ENCODE peak calls at places on chromosomes 16 and 17, in six cellular contexts. One of them, this sample, is unnamed.

GRCh38 chr16:81523387-81524115 is 78.9 kb downstream of the CMIP start:
- DNase-seq in body of pancreas: peak; percentile 58
- DNase-seq in esophagus squamous epithelium: no peak
- DNase-seq in IMR-90: peak; percentile 87
- DNase-seq in endothelial cell of umbilical vein: no peak
- DNase-seq in NB4: no peak
- DNase-seq in this sample: peak; percentile 85

GRCh38 chr16:69419956-69420355 is 4.5 kb upstream of the CYB5B start:
- DNase-seq in body of pancreas: no peak
- DNase-seq in IMR-90: no peak
- DNase-seq in esophagus squamous epithelium: no peak
- DNase-seq in NB4: no peak
- DNase-seq in endothelial cell of umbilical vein: no peak
- DNase-seq in this sample: no peak

GRCh38 chr17:42797067-42798007 is 1.2 kb downstream of the COA3 start:
- DNase-seq in body of pancreas: peak; percentile 74
- DNase-seq in NB4: no peak
- DNase-seq in IMR-90: no peak
- DNase-seq in endothelial cell of umbilical vein: no peak
- DNase-seq in esophagus squamous epithelium: no peak
- DNase-seq in this sample: no peak

GRCh38 chr17:71032746-71033273 is 863.5 kb downstream of the KCNJ2 start:
- DNase-seq in NB4: no peak
- DNase-seq in IMR-90: no peak
- DNase-seq in endothelial cell of umbilical vein: no peak
- DNase-seq in body of pancreas: no peak
- DNase-seq in esophagus squamous epithelium: no peak
- DNase-seq in this sample: no peak

GRCh38 chr17:59378621-59379194 is 47.3 kb downstream of the YPEL2 start:
- DNase-seq in body of pancreas: no peak
- DNase-seq in endothelial cell of umbilical vein: peak; percentile 93
- DNase-seq in IMR-90: peak; percentile 82
- DNase-seq in esophagus squamous epithelium: no peak
- DNase-seq in NB4: no peak
- DNase-seq in this sample: peak; percentile 55

GRCh38 chr17:73690581-73691135 is 46.4 kb upstream of the SDK2 start:
- DNase-seq in body of pancreas: no peak
- DNase-seq in endothelial cell of umbilical vein: no peak
- DNase-seq in esophagus squamous epithelium: no peak
- DNase-seq in IMR-90: no peak
- DNase-seq in NB4: no peak
- DNase-seq in this sample: no peak

GRCh38 chr17:6366144-6366755 is 68.7 kb downstream of the AIPL1 start:
- DNase-seq in endothelial cell of umbilical vein: no peak
- DNase-seq in IMR-90: peak; percentile 24
- DNase-seq in esophagus squamous epithelium: no peak
- DNase-seq in body of pancreas: peak; percentile 24
- DNase-seq in NB4: peak; percentile 17
- DNase-seq in this sample: peak; percentile 18

GRCh38 chr16:12903325-12904040 is 2.1 kb downstream of the SHISA9 start:
- DNase-seq in IMR-90: no peak
- DNase-seq in endothelial cell of umbilical vein: no peak
- DNase-seq in esophagus squamous epithelium: no peak
- DNase-seq in body of pancreas: no peak
- DNase-seq in NB4: no peak
- DNase-seq in this sample: no peak

GRCh38 chr17:79201536-79202227 is 127.1 kb downstream of the ENGASE start:
- DNase-seq in body of pancreas: no peak
- DNase-seq in esophagus squamous epithelium: no peak
- DNase-seq in endothelial cell of umbilical vein: no peak
- DNase-seq in IMR-90: no peak
- DNase-seq in NB4: no peak
- DNase-seq in this sample: peak; percentile 98

GRCh38 chr17:39872700-39873099 is 4.7 kb downstream of the ZPBP2 start:
- DNase-seq in endothelial cell of umbilical vein: peak; percentile 19
- DNase-seq in IMR-90: peak; percentile 31
- DNase-seq in body of pancreas: no peak
- DNase-seq in esophagus squamous epithelium: no peak
- DNase-seq in NB4: peak; percentile 53
- DNase-seq in this sample: no peak

GRCh38 chr17:50151937-50152547 is 1.6 kb upstream of the PPP1R9B start:
- DNase-seq in esophagus squamous epithelium: peak; percentile 46
- DNase-seq in IMR-90: peak; percentile 87
- DNase-seq in endothelial cell of umbilical vein: peak; percentile 81
- DNase-seq in NB4: peak; percentile 86
- DNase-seq in body of pancreas: peak; percentile 88
- DNase-seq in this sample: peak; percentile 98

GRCh38 chr17:50150354-50151040 is at the start of gene PPP1R9B:
- DNase-seq in IMR-90: no peak
- DNase-seq in endothelial cell of umbilical vein: no peak
- DNase-seq in NB4: no peak
- DNase-seq in esophagus squamous epithelium: no peak
- DNase-seq in body of pancreas: no peak
- DNase-seq in this sample: no peak

GRCh38 chr17:50149425-50150353 is 788 bp downstream of the PPP1R9B start:
- DNase-seq in endothelial cell of umbilical vein: peak; percentile 59
- DNase-seq in body of pancreas: peak; percentile 74
- DNase-seq in esophagus squamous epithelium: no peak
- DNase-seq in IMR-90: peak; percentile 48
- DNase-seq in NB4: peak; percentile 83
- DNase-seq in this sample: no peak

GRCh38 chr17:50152736-50153135 is 2.3 kb upstream of the PPP1R9B start:
- DNase-seq in endothelial cell of umbilical vein: no peak
- DNase-seq in esophagus squamous epithelium: no peak
- DNase-seq in NB4: no peak
- DNase-seq in body of pancreas: no peak
- DNase-seq in IMR-90: no peak
- DNase-seq in this sample: no peak

GRCh38 chr17:50151041-50151936 is 812 bp upstream of the PPP1R9B start:
- DNase-seq in body of pancreas: peak; percentile 90
- DNase-seq in endothelial cell of umbilical vein: peak; percentile 85
- DNase-seq in esophagus squamous epithelium: peak; percentile 57
- DNase-seq in IMR-90: peak; percentile 89
- DNase-seq in NB4: peak; percentile 94
- DNase-seq in this sample: peak; percentile 99
- TF ChIP-seq POLR2A in body of pancreas: peak; percentile 23
- TF ChIP-seq POLR2A in endothelial cell of umbilical vein: no peak
- TF ChIP-seq POLR2A in esophagus squamous epithelium: peak; percentile 56
- TF ChIP-seq POLR2A in IMR-90: peak; percentile 24
- TF ChIP-seq POLR2A in NB4: peak; percentile 46
- TF ChIP-seq POLR2A in this sample: peak; percentile 65

GRCh38 chr17:48045270-48046001 is 2.7 kb upstream of the NFE2L1 start:
- DNase-seq in endothelial cell of umbilical vein: no peak
- DNase-seq in IMR-90: no peak
- DNase-seq in body of pancreas: peak; percentile 72
- DNase-seq in NB4: peak; percentile 28
- DNase-seq in esophagus squamous epithelium: no peak
- DNase-seq in this sample: no peak
- TF ChIP-seq POLR2A in endothelial cell of umbilical vein: no peak
- TF ChIP-seq POLR2A in IMR-90: no peak
- TF ChIP-seq POLR2A in body of pancreas: no peak
- TF ChIP-seq POLR2A in NB4: no peak
- TF ChIP-seq POLR2A in esophagus squamous epithelium: peak; percentile 39
- TF ChIP-seq POLR2A in this sample: no peak

DNA sequence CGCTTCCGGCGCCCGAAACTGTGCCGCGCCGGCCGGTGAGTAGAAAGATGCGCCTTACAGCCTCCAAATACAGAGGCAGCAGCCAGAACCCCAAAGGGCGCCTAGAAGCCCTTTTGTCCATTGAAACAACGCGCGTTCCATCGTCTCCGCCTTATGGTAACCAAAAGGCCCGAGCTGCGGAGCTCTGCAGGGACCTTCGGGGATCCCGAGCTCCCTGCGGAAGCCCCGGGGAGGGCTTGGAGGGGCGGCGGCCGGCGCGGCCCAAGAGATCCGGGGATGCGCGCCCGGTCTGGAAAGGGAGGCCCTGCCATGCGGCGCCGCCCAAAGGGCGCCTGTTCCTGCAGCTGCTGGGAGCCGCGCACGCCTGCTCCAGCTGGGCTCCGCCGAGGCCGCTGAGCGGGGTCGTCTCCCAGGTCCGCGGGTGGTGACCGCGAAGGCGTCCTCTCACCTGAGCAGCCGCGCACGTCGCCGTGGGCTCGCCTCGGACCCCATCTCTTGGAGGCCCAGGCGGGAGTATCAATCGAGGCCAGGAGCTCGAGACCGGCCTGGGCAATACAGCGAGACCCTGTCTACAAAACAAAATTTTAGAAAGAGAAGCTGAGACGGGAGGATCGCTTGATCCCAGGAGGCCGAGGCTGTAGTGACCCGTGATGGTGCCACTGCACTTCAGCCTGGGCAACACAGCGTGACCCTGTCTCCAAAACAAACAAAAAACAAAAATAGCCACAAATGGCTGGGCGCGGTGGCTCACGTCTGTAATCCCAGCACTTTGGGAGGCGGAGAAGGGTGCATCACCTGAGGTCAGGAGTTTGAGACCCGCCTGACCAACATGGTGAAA is 805 bp upstream of the FBXO31 start:
- DNase-seq in IMR-90: no peak
- DNase-seq in esophagus squamous epithelium: no peak
- DNase-seq in NB4: peak; percentile 82
- DNase-seq in body of pancreas: peak; percentile 57
- DNase-seq in endothelial cell of umbilical vein: no peak
- DNase-seq in this sample: peak; percentile 44
- TF ChIP-seq POLR2A in IMR-90: no peak
- TF ChIP-seq POLR2A in esophagus squamous epithelium: no peak
- TF ChIP-seq POLR2A in NB4: no peak
- TF ChIP-seq POLR2A in body of pancreas: peak; percentile 46
- TF ChIP-seq POLR2A in endothelial cell of umbilical vein: no peak
- TF ChIP-seq POLR2A in this sample: peak; percentile 43

DNA sequence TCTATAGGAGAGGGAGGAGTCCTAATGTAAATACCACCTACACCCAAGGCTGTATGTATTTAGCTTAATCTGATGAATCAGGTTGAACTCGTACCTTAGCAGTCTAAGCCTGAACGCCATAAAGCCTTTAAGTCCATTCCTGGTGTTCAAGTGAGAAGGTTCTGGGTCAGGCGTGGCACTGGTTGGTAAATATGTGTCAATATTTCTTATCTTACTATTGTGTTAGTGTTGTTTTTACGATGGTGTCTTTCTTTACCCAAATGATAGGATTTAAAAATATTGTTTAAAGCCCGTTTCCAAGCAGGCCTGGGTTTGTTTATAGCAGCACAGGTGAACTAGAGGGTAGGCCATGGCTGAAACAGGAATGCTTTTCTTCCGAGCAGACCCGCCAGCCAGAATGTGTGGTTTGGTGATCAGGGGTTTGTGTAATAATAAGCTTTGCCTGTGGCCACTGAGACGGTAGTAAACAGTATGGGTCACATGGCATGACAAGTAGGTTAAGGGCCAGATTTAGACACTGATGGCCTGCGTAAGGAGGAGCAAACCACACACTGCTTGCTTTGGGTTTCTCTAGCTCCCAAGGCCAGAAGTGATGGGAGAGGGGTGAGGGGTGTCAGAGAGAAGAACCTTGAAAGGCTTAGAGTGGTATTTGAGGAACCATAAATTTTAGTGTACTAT is 3.3 kb downstream of the TMEM94 start:
- DNase-seq in esophagus squamous epithelium: no peak
- DNase-seq in endothelial cell of umbilical vein: no peak
- DNase-seq in NB4: peak; percentile 59
- DNase-seq in IMR-90: no peak
- DNase-seq in body of pancreas: no peak
- DNase-seq in this sample: no peak
- TF ChIP-seq POLR2A in esophagus squamous epithelium: peak; percentile 16
- TF ChIP-seq POLR2A in endothelial cell of umbilical vein: no peak
- TF ChIP-seq POLR2A in NB4: no peak
- TF ChIP-seq POLR2A in IMR-90: no peak
- TF ChIP-seq POLR2A in body of pancreas: no peak
- TF ChIP-seq POLR2A in this sample: no peak

GRCh38 chr16:10312784-10313724 is 72.8 kb upstream of the ATF7IP2 start:
- DNase-seq in IMR-90: no peak
- DNase-seq in endothelial cell of umbilical vein: no peak
- DNase-seq in NB4: no peak
- DNase-seq in esophagus squamous epithelium: no peak
- DNase-seq in body of pancreas: no peak
- DNase-seq in this sample: no peak

GRCh38 chr16:10309271-10309932 is 76.5 kb upstream of the ATF7IP2 start:
- DNase-seq in NB4: no peak
- DNase-seq in body of pancreas: no peak
- DNase-seq in endothelial cell of umbilical vein: no peak
- DNase-seq in IMR-90: no peak
- DNase-seq in esophagus squamous epithelium: no peak
- DNase-seq in this sample: no peak

GRCh38 chr16:10314317-10314716 is 71.5 kb upstream of the ATF7IP2 start:
- DNase-seq in NB4: no peak
- DNase-seq in esophagus squamous epithelium: no peak
- DNase-seq in endothelial cell of umbilical vein: no peak
- DNase-seq in IMR-90: no peak
- DNase-seq in body of pancreas: no peak
- DNase-seq in this sample: no peak

GRCh38 chr16:10314811-10315210 is 71.0 kb upstream of the ATF7IP2 start:
- DNase-seq in endothelial cell of umbilical vein: no peak
- DNase-seq in IMR-90: no peak
- DNase-seq in NB4: peak; percentile 35
- DNase-seq in body of pancreas: no peak
- DNase-seq in esophagus squamous epithelium: no peak
- DNase-seq in this sample: no peak

DNA sequence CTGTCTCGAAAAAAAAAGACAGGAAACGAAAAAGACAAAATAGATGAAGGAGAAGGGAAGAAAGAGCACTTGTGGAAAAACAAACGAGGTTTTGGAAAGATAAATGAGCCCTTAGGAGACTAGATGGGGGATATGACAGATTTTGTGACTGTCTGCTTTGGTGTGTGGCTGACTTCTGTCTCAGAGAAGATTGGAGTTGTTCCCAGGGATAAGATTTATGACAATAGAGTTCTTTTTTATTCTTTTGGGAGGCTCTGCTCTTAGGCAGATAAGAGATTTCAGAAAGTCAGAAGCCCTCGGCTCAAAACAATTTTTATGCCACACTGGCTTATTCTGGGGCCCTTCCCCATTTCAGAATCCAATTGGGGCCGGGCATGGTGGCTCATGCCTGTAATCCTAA is 73.8 kb upstream of the ATF7IP2 start:
- DNase-seq in IMR-90: no peak
- DNase-seq in body of pancreas: no peak
- DNase-seq in endothelial cell of umbilical vein: no peak
- DNase-seq in NB4: no peak
- DNase-seq in esophagus squamous epithelium: no peak
- DNase-seq in this sample: no peak
- TF ChIP-seq POLR2A in IMR-90: no peak
- TF ChIP-seq POLR2A in body of pancreas: no peak
- TF ChIP-seq POLR2A in endothelial cell of umbilical vein: no peak
- TF ChIP-seq POLR2A in NB4: no peak
- TF ChIP-seq POLR2A in esophagus squamous epithelium: no peak
- TF ChIP-seq POLR2A in this sample: no peak

DNA sequence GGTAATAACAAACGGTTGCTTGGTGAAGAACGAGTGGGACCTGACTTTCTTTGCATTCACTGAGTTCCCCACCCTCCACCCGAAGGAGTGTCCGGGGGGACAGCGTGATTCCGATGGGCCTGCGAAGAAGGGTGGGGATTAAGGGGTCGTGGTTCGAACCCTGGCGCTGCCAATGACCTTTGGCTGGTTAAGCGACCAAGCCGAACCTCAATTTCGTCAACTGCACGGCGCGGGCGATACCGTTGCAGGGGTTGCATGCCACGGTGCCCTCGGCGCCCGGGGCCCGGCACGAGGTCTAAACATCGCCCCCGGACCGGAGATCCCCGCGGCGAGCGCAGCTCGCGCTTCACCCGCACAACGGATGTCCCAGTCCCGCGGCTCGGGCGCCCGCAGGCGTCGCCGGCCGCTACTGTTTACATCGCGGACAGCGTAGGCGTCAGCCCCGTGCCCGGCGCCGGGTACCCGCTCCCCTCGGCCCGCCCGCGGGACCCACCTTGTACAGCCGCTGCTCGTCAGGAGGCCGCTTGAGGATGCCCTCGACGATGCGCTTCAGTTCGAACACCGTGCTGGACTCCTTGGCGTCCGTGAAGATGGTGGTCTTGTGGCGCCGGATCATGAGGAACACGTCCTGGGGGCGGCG is 460 bp downstream of the ELOB start:
- DNase-seq in esophagus squamous epithelium: no peak
- DNase-seq in endothelial cell of umbilical vein: peak; percentile 39
- DNase-seq in IMR-90: no peak
- DNase-seq in NB4: peak; percentile 51
- DNase-seq in body of pancreas: no peak
- DNase-seq in this sample: no peak
- TF ChIP-seq POLR2A in esophagus squamous epithelium: no peak
- TF ChIP-seq POLR2A in endothelial cell of umbilical vein: no peak
- TF ChIP-seq POLR2A in IMR-90: no peak
- TF ChIP-seq POLR2A in NB4: no peak
- TF ChIP-seq POLR2A in body of pancreas: no peak
- TF ChIP-seq POLR2A in this sample: no peak